ENCODE peak calls at places on chromosomes 1 and 21, in eight cellular contexts. X is left ventricle myocardium inferior, R is tibial nerve, N is thyroid gland, K is body of pancreas, S is esophagus muscularis mucosa, B is cardiac muscle cell, W is K562. F is an unnamed sample.

GRCh38 chr1:11523261-11523660 is 44.3 kb downstream of the DISP3 start:
- DNase-seq in B (no peak), R (no peak), W (no peak), X (no peak), N (no peak), S (no peak), K (no peak), F (no peak)

GRCh38 chr1:47582891-47583608 is 145.2 kb downstream of the FOXD2 start:
- DNase-seq in X (no peak), S (no peak), B (no peak), N (no peak), K (no peak), R (no peak), W (no peak), F (peak)

GRCh38 chr21:25986928-25987327 is 183.6 kb downstream of the APP start:
- DNase-seq in X (no peak), W (no peak), K (no peak), S (no peak), R (no peak), N (no peak), B (no peak), F (no peak)

GRCh38 chr1:219081943-219082925 is 91.4 kb upstream of the LYPLAL1 start:
- DNase-seq in N (no peak), R (no peak), W (no peak), K (no peak), X (no peak), S (no peak), B (no peak), F (no peak)

GRCh38 chr1:51907079-51907702 is 28.7 kb upstream of the NRDC start:
- DNase-seq in S (no peak), N (no peak), R (no peak), W (no peak), X (no peak), B (peak), K (no peak), F (no peak)

GRCh38 chr1:226602186-226603029 is 53.8 kb downstream of the STUM start:
- DNase-seq in W (no peak), R (peak), X (peak), B (peak), K (peak), N (peak), S (no peak), F (no peak)

GRCh38 chr1:90854559-90854958 is 137.5 kb upstream of the BARHL2 start:
- DNase-seq in R (no peak), B (no peak), W (no peak), N (no peak), K (no peak), X (no peak), S (no peak), F (no peak)

GRCh38 chr1:65952692-65953091 is 160.0 kb downstream of the PDE4B start:
- DNase-seq in N (no peak), W (no peak), R (no peak), X (no peak), B (peak), K (no peak), S (no peak), F (no peak)

GRCh38 chr1:204591473-204592090 is 75.4 kb downstream of the MDM4 start:
- DNase-seq in B (peak), R (no peak), N (no peak), S (no peak), K (no peak), X (no peak), W (no peak), F (peak)

GRCh38 chr1:30847358-30847972 is 61.1 kb downstream of the SDC3 start:
- DNase-seq in S (no peak), N (peak), R (peak), W (peak), B (peak), K (peak), X (peak), F (peak)

GRCh38 chr21:22791986-22792560 is 1793.9 kb downstream of the NCAM2 start:
- DNase-seq in W (peak), R (no peak), K (peak), S (no peak), X (no peak), N (peak), B (peak), F (peak)

GRCh38 chr1:118074101-118074500 is 110.9 kb downstream of the SPAG17 start:
- DNase-seq in B (no peak), X (no peak), K (no peak), W (no peak), N (no peak), S (no peak), R (no peak), F (no peak)

GRCh38 chr21:27580276-27580675 is 613.4 kb upstream of the ADAMTS5 start:
- DNase-seq in N (no peak), W (no peak), K (no peak), R (no peak), B (no peak), X (no peak), S (no peak), F (peak)

GRCh38 chr1:74266001-74266400 is 30.8 kb downstream of the TNNI3K start:
- DNase-seq in W (no peak), K (no peak), X (no peak), R (no peak), N (no peak), S (no peak), B (no peak), F (no peak)

DNA sequence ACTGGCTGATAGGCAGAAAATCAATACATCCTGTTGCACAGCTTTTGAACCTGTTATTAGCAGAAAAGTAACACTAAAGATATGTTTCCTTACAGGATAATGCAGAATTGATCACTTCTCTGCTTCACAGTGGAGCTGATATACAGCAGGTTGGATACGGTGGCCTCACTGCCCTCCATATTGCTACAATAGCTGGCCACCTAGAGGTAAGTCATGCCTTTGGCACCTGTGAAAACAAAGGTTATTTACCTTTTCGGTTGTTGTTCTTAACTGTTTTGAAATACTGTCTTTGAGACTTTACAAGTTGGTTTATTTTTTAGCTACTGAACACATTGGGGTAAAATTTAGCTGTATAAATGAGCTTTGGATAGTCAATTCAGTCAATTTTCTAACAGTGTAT is 36.3 kb downstream of the TNNI3K start:
- DNase-seq in X (no peak), B (no peak), W (no peak), K (no peak), N (no peak), R (no peak), S (no peak), F (no peak)
- TF ChIP-seq CTCF in X (no peak), B (no peak), W (no peak), K (no peak), N (no peak), R (no peak), S (no peak), F (no peak)

GRCh38 chr21:33643658-33644311 is 1.5 kb downstream of the ITSN1 start:
- DNase-seq in S (no peak), N (no peak), X (no peak), R (no peak), W (no peak), K (no peak), B (peak), F (no peak)
- H3K4me3 ChIP-seq in S (peak), N (peak), X (peak), R (peak), W (peak), K (peak), B (peak), F (peak)

GRCh38 chr1:215597961-215598360 is 30.9 kb downstream of the KCTD3 start:
- DNase-seq in W (no peak), N (no peak), S (no peak), B (no peak), K (no peak), R (no peak), X (no peak), F (no peak)
- H3K27ac ChIP-seq in W (no peak), N (no peak), S (no peak), B (no peak), K (no peak), R (peak), X (no peak), F (no peak)

DNA sequence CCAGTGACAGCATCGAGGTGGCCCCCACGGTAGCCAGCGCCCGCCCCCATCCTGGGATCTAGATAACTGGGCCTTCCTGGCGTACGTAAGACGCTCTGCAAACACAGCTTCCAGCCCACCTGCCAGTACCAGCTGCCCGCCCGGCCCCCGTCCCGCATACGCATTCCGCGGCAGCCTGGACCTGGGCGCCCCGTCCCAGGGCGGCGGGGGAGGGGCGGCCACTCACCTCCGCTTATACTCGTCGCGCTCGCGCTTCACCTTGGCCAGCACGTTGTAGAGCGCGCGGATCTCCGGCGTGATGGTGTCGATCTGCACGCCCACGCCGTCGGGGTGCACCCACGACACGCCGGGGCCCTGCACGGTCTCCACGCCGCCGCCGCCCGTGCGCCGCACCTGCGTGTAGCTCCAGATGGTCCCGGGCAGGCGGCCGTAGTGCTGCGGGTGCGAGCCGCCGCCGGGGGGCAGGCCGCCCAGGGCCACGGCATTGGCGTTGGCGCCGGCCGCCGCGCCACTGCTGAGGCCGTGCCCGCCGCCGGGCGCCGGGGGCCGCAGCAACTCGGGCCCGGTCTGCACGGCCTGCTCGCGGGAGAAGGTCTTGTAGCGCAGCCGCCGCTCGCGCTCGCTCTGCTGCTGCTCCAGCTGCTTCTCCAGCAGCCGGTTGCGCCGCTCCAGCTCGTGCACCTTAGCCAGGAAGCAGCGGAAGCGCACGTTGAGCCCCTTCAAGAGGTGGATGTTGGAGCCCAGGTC is 861 bp downstream of the IFFO2 start:
- DNase-seq in W (peak), S (no peak), N (peak), B (peak), R (no peak), X (no peak), K (peak), F (no peak)
- TF ChIP-seq CTCF in W (no peak), S (peak), N (no peak), B (no peak), R (no peak), X (no peak), K (peak), F (no peak)

GRCh38 chr1:29548091-29548490 is 311.8 kb downstream of the PTPRU start:
- DNase-seq in R (no peak), K (no peak), N (no peak), B (no peak), S (no peak), X (no peak), W (no peak), F (no peak)
- H3K4me3 ChIP-seq in R (no peak), K (no peak), N (no peak), B (no peak), S (no peak), X (no peak), W (no peak), F (no peak)

DNA sequence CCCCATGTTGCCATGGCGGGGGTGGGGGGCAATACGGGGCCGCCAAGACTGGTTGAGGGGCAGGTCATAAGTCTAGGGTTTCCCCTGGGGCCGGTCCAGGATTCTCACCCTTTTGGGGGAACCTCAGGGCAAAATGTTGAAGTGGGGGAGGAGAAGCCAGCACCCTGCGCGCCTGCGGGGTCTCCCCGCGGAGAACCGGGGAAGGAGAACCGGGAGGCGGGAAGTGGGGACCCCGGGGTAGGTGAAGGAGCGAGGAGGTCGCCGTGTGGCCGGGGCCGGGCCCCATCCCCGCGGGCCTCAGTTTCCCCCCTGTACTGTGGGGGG is 334 bp upstream of the ARHGEF10L start:
- DNase-seq in S (no peak), K (no peak), X (no peak), W (no peak), R (no peak), N (no peak), B (no peak), F (no peak)
- H3K27ac ChIP-seq in S (peak), K (peak), X (peak), W (no peak), R (peak), N (peak), B (peak), F (no peak)

F was measured in brain microvascular endothelial cell.